ENCODE peak calls at places on chromosomes 13 and 19, in five cellular contexts. H is GM23338, W is RWPE2, B is psoas muscle, O is uterus. E is an unnamed sample.

GRCh38 chr13:33637978-33638743 is 179.8 kb upstream of the RFC3 start:
- DNase-seq in H (peak; percentile 30), W (no peak), B (no peak), O (no peak), E (no peak)

GRCh38 chr19:4624301-4624700 is 15.0 kb upstream of the TNFAIP8L1 start:
- DNase-seq in H (no peak), W (no peak), B (no peak), O (no peak), E (no peak)

GRCh38 chr19:10655457-10656312 is 1.5 kb downstream of the ILF3 start:
- DNase-seq in H (peak; percentile 40), W (no peak), B (no peak), O (no peak), E (no peak)

GRCh38 chr19:51341976-51342580 is at the start of gene VSIG10L:
- DNase-seq in H (no peak), W (no peak), B (peak; percentile 39), O (no peak), E (no peak)

GRCh38 chr19:14544977-14545715 is 15.8 kb downstream of the TECR start:
- DNase-seq in H (no peak), W (peak; percentile 76), B (peak; percentile 98), O (no peak), E (no peak)

GRCh38 chr19:49387936-49388372 is at the start of gene KASH5:
- DNase-seq in H (peak; percentile 62), W (no peak), B (peak; percentile 92), O (peak; percentile 69), E (peak; percentile 72)

GRCh38 chr13:105428816-105429215 is 1106.6 kb downstream of the EFNB2 start:
- DNase-seq in H (no peak), W (no peak), B (no peak), O (no peak), E (no peak)

GRCh38 chr13:42405665-42406390 is 133.9 kb downstream of the AKAP11 start:
- DNase-seq in H (no peak), W (peak; percentile 57), B (no peak), O (no peak), E (peak; percentile 14)

GRCh38 chr13:44174769-44175425 is 198.7 kb upstream of the SERP2 start:
- DNase-seq in H (no peak), W (no peak), B (no peak), O (no peak), E (no peak)

GRCh38 chr13:106513025-106513424 is 22.4 kb downstream of the EFNB2 start:
- DNase-seq in H (no peak), W (no peak), B (no peak), O (no peak), E (no peak)

GRCh38 chr13:60137911-60138570 is 25.7 kb downstream of the DIAPH3 start:
- DNase-seq in H (no peak), W (no peak), B (no peak), O (no peak), E (no peak)

GRCh38 chr19:6023085-6023682 is 45.2 kb upstream of the RANBP3 start:
- DNase-seq in H (no peak), W (no peak), B (peak; percentile 53), O (peak; percentile 45), E (no peak)

GRCh38 chr19:45123440-45123850 is 30.5 kb downstream of the PPP1R37 start:
- DNase-seq in H (no peak), W (no peak), B (no peak), O (no peak), E (no peak)

GRCh38 chr13:56932104-56932503 is 208.6 kb upstream of the PRR20A start:
- DNase-seq in H (no peak), W (no peak), B (no peak), O (no peak), E (no peak)

GRCh38 chr13:73991384-73991783 is 142.8 kb downstream of the KLF12 start:
- DNase-seq in H (no peak), W (no peak), B (no peak), O (no peak), E (no peak)

GRCh38 chr19:16920816-16921529 is 32.2 kb downstream of the F2RL3 start:
- DNase-seq in H (no peak), W (peak; percentile 92), B (peak; percentile 36), O (no peak), E (no peak)

GRCh38 chr13:20274466-20274865 is 42.3 kb upstream of the GJB6 start:
- DNase-seq in H (no peak), W (no peak), B (no peak), O (no peak), E (no peak)

GRCh38 chr19:4749870-4750269 is 26.2 kb upstream of the DPP9 start:
- DNase-seq in H (no peak), W (no peak), B (no peak), O (no peak), E (no peak)

GRCh38 chr13:23618341-23618740 is 48.1 kb downstream of the TNFRSF19 start:
- DNase-seq in H (peak; percentile 30), W (no peak), B (no peak), O (no peak), E (no peak)

GRCh38 chr19:45767410-45767880 is 1.6 kb downstream of the SIX5 start:
- DNase-seq in H (peak; percentile 79), W (no peak), B (peak; percentile 87), O (peak; percentile 83), E (no peak)

DNA sequence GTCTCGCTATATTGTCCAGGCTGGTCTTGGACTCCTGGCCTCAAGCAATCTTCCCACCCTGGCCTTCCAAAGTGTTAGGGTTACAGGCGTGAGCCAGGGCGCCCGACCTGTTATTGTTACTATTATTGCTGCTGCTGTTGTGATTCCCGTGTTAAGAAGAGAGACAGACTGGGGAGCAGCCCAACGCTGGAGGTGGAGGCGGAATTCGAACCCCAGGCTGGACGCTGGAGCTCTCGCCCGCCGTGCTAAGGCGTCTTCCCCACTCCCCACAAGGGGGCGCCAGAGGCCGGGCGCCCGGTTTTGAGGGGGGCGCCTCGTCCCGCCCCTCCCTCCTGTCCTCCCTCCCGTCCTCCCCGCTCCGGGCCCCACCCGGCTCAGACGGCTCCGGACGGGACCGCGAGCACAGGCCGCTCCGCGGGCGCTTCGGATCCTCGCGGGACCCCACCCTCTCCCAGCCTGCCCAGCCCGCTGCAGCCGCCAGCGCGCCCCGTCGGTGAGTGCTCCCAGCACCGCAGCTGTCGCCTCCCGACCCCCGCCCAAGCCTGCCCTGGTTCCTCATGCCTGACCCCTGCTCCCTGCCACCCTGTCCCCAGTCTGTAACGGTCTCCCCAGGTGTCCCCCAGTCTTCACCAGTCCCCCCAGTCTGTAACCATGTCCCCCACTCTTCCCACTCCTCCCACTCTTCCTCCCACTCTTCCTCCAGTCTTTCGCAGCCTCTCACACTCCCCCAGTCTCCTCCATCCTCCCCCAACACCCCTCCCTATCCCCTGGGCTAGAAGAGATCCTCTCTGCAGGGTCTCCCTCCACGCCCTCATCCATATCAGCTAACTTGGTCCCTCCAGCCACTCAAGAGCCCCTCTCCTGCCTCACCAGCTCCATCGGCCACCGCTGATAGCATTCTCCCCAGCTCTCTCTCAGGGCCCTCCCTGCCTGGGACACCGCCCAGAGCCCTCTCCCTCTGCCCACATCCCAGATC is at the start of gene EHD2:
- DNase-seq in H (peak; percentile 78), W (no peak), B (peak; percentile 85), O (peak; percentile 87), E (peak; percentile 45)
- H3K27ac ChIP-seq in H (no peak within 1 kb of the TSS), W (peak within 1 kb of the TSS; percentile 78), B (peak within 1 kb of the TSS; percentile 55), O (peak within 1 kb of the TSS; percentile 98), E (no peak within 1 kb of the TSS)

GRCh38 chr19:20365146-20365545 is 198.1 kb downstream of the ZNF486 start:
- DNase-seq in H (no peak), W (no peak), B (no peak), O (peak; percentile 49), E (no peak)

GRCh38 chr19:20371911-20372310 is 193.7 kb downstream of the ZNF737 start:
- DNase-seq in H (peak; percentile 34), W (no peak), B (no peak), O (no peak), E (no peak)

DNA sequence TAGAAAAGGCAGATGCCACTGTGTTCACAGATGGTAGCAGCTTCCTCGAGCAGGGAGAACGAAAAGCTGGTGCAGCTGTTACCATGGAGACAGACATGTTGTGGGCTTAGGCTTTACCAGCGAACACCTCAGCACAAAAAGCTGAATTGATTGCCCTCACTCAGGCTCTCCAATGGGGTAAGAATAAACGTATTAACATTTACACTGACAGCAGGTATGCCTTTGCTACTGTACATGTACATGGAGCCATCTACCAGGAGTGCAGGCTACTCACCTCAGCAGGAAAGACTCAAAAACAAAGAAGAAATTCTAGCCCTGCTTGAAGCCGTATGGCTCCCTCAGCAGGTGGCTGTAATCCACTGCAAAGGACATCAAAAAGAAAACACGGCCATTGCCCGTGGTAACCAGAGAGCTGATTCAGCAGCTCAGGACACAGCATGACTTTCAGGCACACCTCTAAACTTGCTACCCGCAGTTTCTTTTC is 197.7 kb downstream of the ZNF737 start:
- DNase-seq in H (peak; percentile 75), W (no peak), B (no peak), O (no peak), E (no peak)
- TF ChIP-seq CTCF in H (peak; percentile 33), W (no peak), B (no peak), O (no peak), E (no peak)

GRCh38 chr19:28610731-28611130 is 602.2 kb downstream of the UQCRFS1 start:
- DNase-seq in H (no peak), W (no peak), B (no peak), O (no peak), E (no peak)

GRCh38 chr19:28612275-28612769 is 600.6 kb downstream of the UQCRFS1 start:
- DNase-seq in H (peak; percentile 52), W (no peak), B (no peak), O (no peak), E (no peak)

GRCh38 chr19:28608292-28608691 is 604.7 kb downstream of the UQCRFS1 start:
- DNase-seq in H (no peak), W (no peak), B (no peak), O (no peak), E (no peak)

GRCh38 chr19:28609091-28609755 is 603.7 kb downstream of the UQCRFS1 start:
- DNase-seq in H (no peak), W (no peak), B (no peak), O (no peak), E (no peak)

DNA sequence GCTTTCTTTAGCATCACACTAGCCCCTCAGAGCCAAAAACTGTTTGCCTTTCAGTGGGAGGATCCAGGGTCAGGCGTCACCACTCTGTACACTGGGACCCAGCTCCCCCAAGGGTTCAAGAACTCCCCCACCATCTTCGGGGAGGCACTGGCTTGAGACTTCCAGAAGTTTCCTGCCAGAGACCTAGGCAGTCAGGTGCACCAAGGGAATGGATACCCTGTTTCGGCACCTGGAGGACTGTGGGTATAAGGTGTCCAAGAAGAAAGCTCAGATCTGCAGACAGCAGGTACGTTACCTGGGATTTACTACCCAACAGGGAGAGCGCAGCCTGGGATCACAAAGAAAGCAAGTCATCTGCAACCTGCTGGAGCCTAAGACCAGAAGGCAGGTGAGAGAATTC is 603.0 kb downstream of the UQCRFS1 start:
- DNase-seq in H (no peak), W (no peak), B (no peak), O (no peak), E (no peak)
- H3K27me3 ChIP-seq in H (no peaks in the 10 kb centered on the region), W (no peaks in the 10 kb centered on the region), B (no peaks in the 10 kb centered on the region), O (no peaks in the 10 kb centered on the region), E (no peaks in the 10 kb centered on the region)

GRCh38 chr13:75705908-75706307 is 69.8 kb downstream of the LMO7 start:
- DNase-seq in H (no peak), W (no peak), B (no peak), O (no peak), E (no peak)

GRCh38 chr13:75704942-75705320 is 68.8 kb downstream of the LMO7 start:
- DNase-seq in H (peak; percentile 47), W (peak; percentile 65), B (no peak), O (no peak), E (no peak)

GRCh38 chr13:75704194-75704941 is 68.2 kb downstream of the LMO7 start:
- DNase-seq in H (no peak), W (no peak), B (no peak), O (no peak), E (no peak)

GRCh38 chr13:75703768-75704167 is 67.6 kb downstream of the LMO7 start:
- DNase-seq in H (no peak), W (no peak), B (no peak), O (no peak), E (no peak)

GRCh38 chr13:75705395-75705794 is 69.3 kb downstream of the LMO7 start:
- DNase-seq in H (no peak), W (no peak), B (no peak), O (no peak), E (no peak)
- H3K27ac ChIP-seq in H (no peak overlapping the region), W (peak overlapping the region; percentile 88), B (peak overlapping the region; percentile 84), O (no peak overlapping the region), E (no peak overlapping the region)

E was measured in CD4-positive, alpha-beta T cell.